ENCODE peak calls at places on chromosomes 4 and X, in ten cellular contexts. H is tibial nerve, C is psoas muscle, X is endothelial cell of umbilical vein, J is GM13976, T is suprapubic skin, V is progenitor cell of endocrine pancreas, M is Calu3, I is GM10248, G is neural crest cell. S is an unnamed sample.

GRCh38 chr4:165768281-165768680 is 104.8 kb upstream of the TLL1 start:
- DNase-seq in H (no peak), C (no peak), X (no peak), J (no peak), T (no peak), V (no peak), M (no peak), I (no peak), G (no peak), S (no peak)

GRCh38 chrX:76184276-76184675 is 11.4 kb downstream of the PBDC1 start:
- DNase-seq in H (no peak), C (no peak), X (no peak), J (no peak), T (no peak), V (no peak), M (no peak), I (no peak), G (no peak), S (no peak)

GRCh38 chrX:130055103-130055502 is 55.2 kb downstream of the ELF4 start:
- DNase-seq in H (no peak), C (peak; percentile 58), X (no peak), J (no peak), T (no peak), V (no peak), M (no peak), I (no peak), G (no peak), S (no peak)

GRCh38 chr4:2289311-2289954 is 27.5 kb upstream of the MXD4 start:
- DNase-seq in H (no peak), C (no peak), X (no peak), J (no peak), T (peak; percentile 69), V (no peak), M (no peak), I (no peak), G (no peak), S (no peak)

GRCh38 chr4:1010522-1011021 is 854 bp upstream of the FGFRL1 start:
- DNase-seq in H (peak; percentile 67), C (peak; percentile 86), X (peak; percentile 42), J (no peak), T (no peak), V (no peak), M (peak; percentile 52), I (no peak), G (no peak), S (peak; percentile 17)

GRCh38 chrX:119062750-119063374 is 9.9 kb upstream of the CT47C1 start:
- DNase-seq in H (no peak), C (no peak), X (no peak), J (no peak), T (no peak), V (no peak), M (no peak), I (no peak), G (no peak), S (no peak)

GRCh38 chr4:106034751-106035150 is 139.5 kb downstream of the NPNT start:
- DNase-seq in H (no peak), C (no peak), X (no peak), J (no peak), T (no peak), V (no peak), M (no peak), I (no peak), G (no peak), S (no peak)

GRCh38 chr4:56544573-56545131 is 39.1 kb downstream of the ARL9 start:
- DNase-seq in H (peak; percentile 73), C (peak; percentile 89), X (peak; percentile 85), J (peak; percentile 88), T (peak; percentile 87), V (peak; percentile 94), M (peak; percentile 92), I (peak; percentile 86), G (peak; percentile 95), S (peak; percentile 60)

GRCh38 chr4:4919926-4920325 is 60.5 kb downstream of the MSX1 start:
- DNase-seq in H (peak; percentile 21), C (peak; percentile 71), X (no peak), J (no peak), T (peak; percentile 87), V (no peak), M (no peak), I (no peak), G (no peak), S (no peak)

GRCh38 chrX:9367437-9367836 is 97.4 kb upstream of the TBL1X start:
- DNase-seq in H (no peak), C (no peak), X (no peak), J (no peak), T (no peak), V (no peak), M (no peak), I (no peak), G (no peak), S (no peak)

GRCh38 chr4:172725581-172725980 is 443.0 kb upstream of the GALNT7 start:
- DNase-seq in H (no peak), C (no peak), X (no peak), J (no peak), T (no peak), V (no peak), M (no peak), I (no peak), G (no peak), S (no peak)

GRCh38 chrX:51825432-51825831 is 68.0 kb upstream of the MAGED1 start:
- DNase-seq in H (no peak), C (no peak), X (no peak), J (no peak), T (no peak), V (no peak), M (no peak), I (no peak), G (no peak), S (no peak)

GRCh38 chr4:86091201-86091600 is 268.7 kb downstream of the MAPK10 start:
- DNase-seq in H (no peak), C (no peak), X (no peak), J (no peak), T (no peak), V (no peak), M (no peak), I (no peak), G (no peak), S (no peak)

GRCh38 chr4:155207534-155208257 is 740 bp upstream of the NPY2R start:
- DNase-seq in H (no peak), C (peak; percentile 16), X (peak; percentile 26), J (no peak), T (no peak), V (peak; percentile 20), M (no peak), I (no peak), G (peak; percentile 18), S (no peak)

DNA sequence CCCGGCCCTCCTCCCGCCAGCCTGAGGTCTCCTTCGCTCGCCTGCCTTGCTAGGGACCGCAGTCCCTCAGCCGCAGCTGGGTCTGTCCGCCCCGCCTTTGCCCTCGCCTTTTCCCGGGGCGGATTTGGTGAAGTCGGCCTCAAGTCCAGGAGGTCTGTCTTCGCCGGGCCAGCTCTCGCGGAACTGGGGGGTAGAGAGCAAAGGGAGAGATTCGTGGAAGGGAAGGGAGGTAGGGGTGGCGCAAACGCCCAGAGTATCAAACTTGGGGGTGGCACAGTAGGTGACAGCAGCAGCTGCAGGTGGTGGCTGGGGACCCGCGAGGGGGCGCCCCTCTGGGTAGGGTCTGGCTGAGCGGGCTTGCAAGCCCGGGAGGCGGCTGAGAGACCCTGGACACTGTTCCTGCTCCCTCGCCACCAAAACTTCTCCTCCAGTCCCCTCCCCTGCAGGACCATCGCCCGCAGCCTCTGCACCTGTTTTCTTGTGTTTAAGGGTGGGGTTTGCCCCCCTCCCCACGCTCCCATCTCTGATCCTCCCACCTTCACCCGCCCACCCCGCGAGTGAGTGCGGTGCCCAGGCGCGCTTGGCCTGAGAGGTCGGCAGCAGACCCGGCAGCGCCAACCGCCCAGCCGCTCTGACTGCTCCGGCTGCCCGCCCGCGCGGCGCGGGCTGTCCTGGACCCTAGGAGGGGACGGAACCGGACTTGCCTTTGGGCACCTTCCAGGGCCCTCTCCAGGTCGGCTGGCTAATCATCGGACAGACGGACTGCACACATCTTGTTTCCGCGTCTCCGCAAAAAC is at the start of gene NPY2R:
- DNase-seq in H (no peak), C (peak; percentile 39), X (peak; percentile 4), J (no peak), T (no peak), V (peak; percentile 58), M (no peak), I (no peak), G (peak; percentile 55), S (no peak)
- TF ChIP-seq CTCF in H (no peak), C (no peak), X (peak; percentile 8), J (no peak), T (no peak), V (peak; percentile 75), M (no peak), I (no peak), G (peak; percentile 53), S (peak; percentile 0)

GRCh38 chr4:24551492-24552330 is 32.6 kb downstream of the DHX15 start:
- DNase-seq in H (no peak), C (no peak), X (peak; percentile 61), J (no peak), T (no peak), V (no peak), M (no peak), I (no peak), G (no peak), S (no peak)
- TF ChIP-seq CTCF in H (peak; percentile 27), C (peak; percentile 37), X (peak; percentile 23), J (no peak), T (no peak), V (peak; percentile 56), M (no peak), I (no peak), G (peak; percentile 61), S (peak; percentile 31)

GRCh38 chr4:24747234-24747975 is 48.0 kb upstream of the SOD3 start:
- DNase-seq in H (no peak), C (no peak), X (no peak), J (no peak), T (no peak), V (no peak), M (no peak), I (no peak), G (no peak), S (no peak)
- TF ChIP-seq CTCF in H (no peak), C (no peak), X (no peak), J (no peak), T (no peak), V (no peak), M (no peak), I (no peak), G (no peak), S (no peak)

GRCh38 chr4:6607368-6608050 is 32.5 kb downstream of the MAN2B2 start:
- DNase-seq in H (no peak), C (no peak), X (no peak), J (no peak), T (no peak), V (no peak), M (no peak), I (no peak), G (no peak), S (no peak)

GRCh38 chr4:6606465-6607235 is 31.7 kb downstream of the MAN2B2 start:
- DNase-seq in H (no peak), C (no peak), X (no peak), J (no peak), T (no peak), V (no peak), M (no peak), I (no peak), G (no peak), S (no peak)

GRCh38 chr4:6610856-6611430 is 29.5 kb upstream of the MRFAP1 start:
- DNase-seq in H (no peak), C (no peak), X (no peak), J (no peak), T (no peak), V (no peak), M (no peak), I (no peak), G (no peak), S (no peak)

GRCh38 chr4:6609415-6610079 is 30.9 kb upstream of the MRFAP1 start:
- DNase-seq in H (no peak), C (no peak), X (no peak), J (no peak), T (no peak), V (no peak), M (no peak), I (no peak), G (no peak), S (no peak)

GRCh38 chr4:6608758-6609414 is 31.6 kb upstream of the MRFAP1 start:
- DNase-seq in H (no peak), C (no peak), X (no peak), J (no peak), T (no peak), V (no peak), M (no peak), I (no peak), G (no peak), S (no peak)
- TF ChIP-seq CTCF in H (no peak), C (no peak), X (no peak), J (no peak), T (no peak), V (no peak), M (no peak), I (no peak), G (no peak), S (no peak)

S was measured in D721Med.